ENCODE peak calls at places on chromosomes 11 and 22, in nine cellular contexts. G is KBM-7; Z is MM.1S; L is glutamatergic neuron; R is GM19239; Y is head of caudate nucleus; T is HFF-Myc; X is effector memory CD8-positive, alpha-beta T cell; V is T-cell. Q is an unnamed sample.

GRCh38 chr22:29520851-29521250 is 32.7 kb downstream of the THOC5 start:
- DNase-seq in Z (no peak), R (no peak), G (no peak), X (no peak), T (peak; percentile 6), V (no peak), Y (no peak), L (no peak), Q (no peak)

GRCh38 chr11:62721994-62722393 is 5.3 kb downstream of the HNRNPUL2 start:
- DNase-seq in V (no peak), Y (no peak), L (no peak), G (peak; percentile 49), T (no peak), R (no peak), Z (no peak), X (no peak), Q (no peak)

GRCh38 chr22:49163258-49163959 is 664.3 kb downstream of the BRD1 start:
- DNase-seq in Y (no peak), X (no peak), G (no peak), T (no peak), L (no peak), R (no peak), Z (no peak), V (no peak), Q (no peak)

GRCh38 chr22:47798229-47798628 is 1035.8 kb downstream of the TBC1D22A start:
- DNase-seq in G (no peak), Z (no peak), T (no peak), X (no peak), V (no peak), L (no peak), R (no peak), Y (no peak), Q (no peak)

GRCh38 chr11:85263328-85263727 is 363.8 kb downstream of the DLG2 start:
- DNase-seq in G (no peak), X (no peak), L (no peak), T (no peak), V (no peak), Y (no peak), R (no peak), Z (no peak), Q (no peak)

GRCh38 chr11:113278481-113278880 is 35.9 kb upstream of the TTC12 start:
- DNase-seq in V (no peak), R (no peak), L (no peak), T (no peak), Z (no peak), X (no peak), Y (no peak), G (no peak), Q (no peak)

GRCh38 chr11:36594316-36594989 is at the start of gene IFTAP:
- DNase-seq in X (no peak), T (peak; percentile 90), V (no peak), G (peak; percentile 91), R (peak; percentile 17), Y (peak; percentile 48), Z (peak; percentile 21), L (peak; percentile 22), Q (no peak)

GRCh38 chr11:123757976-123758375 is 3.7 kb upstream of the OR6X1 start:
- DNase-seq in Z (no peak), R (no peak), L (no peak), Y (no peak), V (no peak), T (no peak), X (no peak), G (no peak), Q (no peak)

GRCh38 chr22:16959345-16959930 is 48.6 kb downstream of the GAB4 start:
- DNase-seq in Y (no peak), T (no peak), V (no peak), L (no peak), R (no peak), Z (no peak), X (no peak), G (no peak), Q (no peak)